ENCODE peak calls at places on chromosomes 12 and 14, in six cellular contexts. One of them, this sample, is unnamed.

GRCh38 chr12:29216797-29217583 is 67.9 kb downstream of the FAR2 start:
- DNase-seq in H1: no peak
- DNase-seq in D721Med: no peak
- DNase-seq in BJ: no peak
- DNase-seq in GM12891: no peak
- DNase-seq in stimulated activated CD8-positive, alpha-beta memory T cell treated with anti-CD3 and anti-CD28 coated beads, Interleukin-4, amount 100 ng/mL, for 4 hours: no peak
- DNase-seq in this sample: no peak

GRCh38 chr14:96139879-96140278 is 64.8 kb upstream of the BDKRB2 start:
- DNase-seq in H1: no peak
- DNase-seq in D721Med: no peak
- DNase-seq in BJ: no peak
- DNase-seq in GM12891: no peak
- DNase-seq in stimulated activated CD8-positive, alpha-beta memory T cell treated with anti-CD3 and anti-CD28 coated beads, Interleukin-4, amount 100 ng/mL, for 4 hours: no peak
- DNase-seq in this sample: no peak

GRCh38 chr14:103662029-103662428 is 33.0 kb downstream of the KLC1 start:
- DNase-seq in H1: no peak
- DNase-seq in D721Med: no peak
- DNase-seq in BJ: no peak
- DNase-seq in GM12891: no peak
- DNase-seq in stimulated activated CD8-positive, alpha-beta memory T cell treated with anti-CD3 and anti-CD28 coated beads, Interleukin-4, amount 100 ng/mL, for 4 hours: no peak
- DNase-seq in this sample: no peak

GRCh38 chr12:52075409-52075724 is 4.1 kb upstream of the SMIM41 start:
- DNase-seq in H1: no peak
- DNase-seq in D721Med: no peak
- DNase-seq in BJ: no peak
- DNase-seq in GM12891: no peak
- DNase-seq in stimulated activated CD8-positive, alpha-beta memory T cell treated with anti-CD3 and anti-CD28 coated beads, Interleukin-4, amount 100 ng/mL, for 4 hours: no peak
- DNase-seq in this sample: no peak

GRCh38 chr14:75299064-75299463 is 20.4 kb downstream of the FOS start:
- DNase-seq in H1: no peak
- DNase-seq in D721Med: no peak
- DNase-seq in BJ: no peak
- DNase-seq in GM12891: no peak
- DNase-seq in stimulated activated CD8-positive, alpha-beta memory T cell treated with anti-CD3 and anti-CD28 coated beads, Interleukin-4, amount 100 ng/mL, for 4 hours: no peak
- DNase-seq in this sample: no peak

GRCh38 chr12:76080729-76081415 is 3.6 kb downstream of the NAP1L1 start:
- DNase-seq in H1: no peak
- DNase-seq in D721Med: no peak
- DNase-seq in BJ: no peak
- DNase-seq in GM12891: no peak
- DNase-seq in stimulated activated CD8-positive, alpha-beta memory T cell treated with anti-CD3 and anti-CD28 coated beads, Interleukin-4, amount 100 ng/mL, for 4 hours: no peak
- DNase-seq in this sample: no peak

GRCh38 chr12:81492131-81492720 is 266.9 kb downstream of the PPFIA2 start:
- DNase-seq in H1: no peak
- DNase-seq in D721Med: no peak
- DNase-seq in BJ: no peak
- DNase-seq in GM12891: no peak
- DNase-seq in stimulated activated CD8-positive, alpha-beta memory T cell treated with anti-CD3 and anti-CD28 coated beads, Interleukin-4, amount 100 ng/mL, for 4 hours: no peak
- DNase-seq in this sample: no peak

GRCh38 chr12:101322480-101322879 is 42.6 kb downstream of the UTP20 start:
- DNase-seq in H1: no peak
- DNase-seq in D721Med: no peak
- DNase-seq in BJ: no peak
- DNase-seq in GM12891: no peak
- DNase-seq in stimulated activated CD8-positive, alpha-beta memory T cell treated with anti-CD3 and anti-CD28 coated beads, Interleukin-4, amount 100 ng/mL, for 4 hours: no peak
- DNase-seq in this sample: no peak

GRCh38 chr14:75298187-75298985 is 19.8 kb downstream of the FOS start:
- DNase-seq in H1: no peak
- DNase-seq in D721Med: no peak
- DNase-seq in BJ: no peak
- DNase-seq in GM12891: no peak
- DNase-seq in stimulated activated CD8-positive, alpha-beta memory T cell treated with anti-CD3 and anti-CD28 coated beads, Interleukin-4, amount 100 ng/mL, for 4 hours: no peak
- DNase-seq in this sample: no peak

GRCh38 chr14:89827260-89827659 is 127.3 kb downstream of the EFCAB11 start:
- DNase-seq in H1: no peak
- DNase-seq in D721Med: no peak
- DNase-seq in BJ: no peak
- DNase-seq in GM12891: no peak
- DNase-seq in stimulated activated CD8-positive, alpha-beta memory T cell treated with anti-CD3 and anti-CD28 coated beads, Interleukin-4, amount 100 ng/mL, for 4 hours: no peak
- DNase-seq in this sample: no peak

GRCh38 chr12:59603735-59604134 is 7.9 kb downstream of the SLC16A7 start:
- DNase-seq in H1: no peak
- DNase-seq in D721Med: no peak
- DNase-seq in BJ: no peak
- DNase-seq in GM12891: no peak
- DNase-seq in stimulated activated CD8-positive, alpha-beta memory T cell treated with anti-CD3 and anti-CD28 coated beads, Interleukin-4, amount 100 ng/mL, for 4 hours: no peak
- DNase-seq in this sample: no peak

GRCh38 chr12:119171691-119172090 is 7.0 kb upstream of the HSPB8 start:
- DNase-seq in H1: no peak
- DNase-seq in D721Med: no peak
- DNase-seq in BJ: no peak
- DNase-seq in GM12891: no peak
- DNase-seq in stimulated activated CD8-positive, alpha-beta memory T cell treated with anti-CD3 and anti-CD28 coated beads, Interleukin-4, amount 100 ng/mL, for 4 hours: no peak
- DNase-seq in this sample: no peak

GRCh38 chr12:107519906-107520859 is 165.4 kb upstream of the PWP1 start:
- DNase-seq in H1: no peak
- DNase-seq in D721Med: no peak
- DNase-seq in BJ: no peak
- DNase-seq in GM12891: no peak
- DNase-seq in stimulated activated CD8-positive, alpha-beta memory T cell treated with anti-CD3 and anti-CD28 coated beads, Interleukin-4, amount 100 ng/mL, for 4 hours: no peak
- DNase-seq in this sample: no peak

GRCh38 chr12:56010112-56010570 is 10.7 kb upstream of the IKZF4 start:
- DNase-seq in H1: no peak
- DNase-seq in D721Med: no peak
- DNase-seq in BJ: no peak
- DNase-seq in GM12891: no peak
- DNase-seq in stimulated activated CD8-positive, alpha-beta memory T cell treated with anti-CD3 and anti-CD28 coated beads, Interleukin-4, amount 100 ng/mL, for 4 hours: no peak
- DNase-seq in this sample: no peak

GRCh38 chr12:43480591-43480990 is 71.4 kb downstream of the ADAMTS20 start:
- DNase-seq in H1: no peak
- DNase-seq in D721Med: no peak
- DNase-seq in BJ: no peak
- DNase-seq in GM12891: no peak
- DNase-seq in stimulated activated CD8-positive, alpha-beta memory T cell treated with anti-CD3 and anti-CD28 coated beads, Interleukin-4, amount 100 ng/mL, for 4 hours: no peak
- DNase-seq in this sample: no peak

This sample was measured in iPS DF 6.9.